ENCODE peak calls at places on chromosomes 12 and 14, in five cellular contexts. L is upper lobe of left lung; P is activated T-cell treated with anti-CD3 and anti-CD28 coated beads, Interleukin-2, amount 50 U/mL, for 48 hours; U is foreskin fibroblast; E is fibroblast of the aortic adventitia. K is an unnamed sample.

GRCh38 chr12:3445127-3445978 is 45.6 kb upstream of the PRMT8 start:
- DNase-seq in L (no peak), P (no peak), U (no peak), E (no peak), K (no peak)

GRCh38 chr14:63650336-63650952 is 8.8 kb upstream of the WDR89 start:
- DNase-seq in E (peak; percentile 22), L (no peak), U (no peak), P (peak; percentile 51), K (peak; percentile 71)

GRCh38 chr12:60710246-60710645 is 1114.4 kb downstream of the SLC16A7 start:
- DNase-seq in U (no peak), E (no peak), P (no peak), L (no peak), K (no peak)

GRCh38 chr12:30110505-30110904 is 326.8 kb upstream of the TMTC1 start:
- DNase-seq in U (no peak), L (peak; percentile 73), P (no peak), E (no peak), K (no peak)

GRCh38 chr14:61103541-61104339 is 122.7 kb downstream of the SLC38A6 start:
- DNase-seq in E (peak; percentile 97), P (peak; percentile 52), U (peak; percentile 97), L (no peak), K (peak; percentile 68)

GRCh38 chr14:90842726-90843125 is 26.5 kb upstream of the TTC7B start:
- DNase-seq in P (no peak), L (no peak), E (no peak), U (no peak), K (peak; percentile 38)

GRCh38 chr14:49986344-49987014 is 93.6 kb downstream of the ARF6 start:
- DNase-seq in P (no peak), E (peak; percentile 72), U (peak; percentile 68), L (no peak), K (no peak)

GRCh38 chr12:110347767-110348166 is 55.7 kb downstream of the ANAPC7 start:
- DNase-seq in U (no peak), L (no peak), P (no peak), E (no peak), K (no peak)

GRCh38 chr14:73758392-73759182 is 44.4 kb upstream of the PNMA1 start:
- DNase-seq in U (peak; percentile 83), P (peak; percentile 86), E (peak; percentile 51), L (peak; percentile 91), K (peak; percentile 83)

GRCh38 chr12:124315316-124315924 is 20.5 kb downstream of the RFLNA start:
- DNase-seq in U (no peak), L (no peak), P (no peak), E (no peak), K (no peak)

K was measured in activated CD8-positive, alpha-beta memory T cell treated with anti-CD3 and anti-CD28 coated beads, Interleukin-2, amount 10 ng/mL, durations not matched to agents 7 days and 5 days.